ENCODE peak calls at places on chromosomes 2 and 18, in six cellular contexts. A, S, M, F, N and Y are unnamed samples.
A peak's percentile ranks its signal among the peaks of the same experiment; 100 is the strongest.

GRCh38 chr2:86636842-86637241 is 13.2 kb upstream of the RNF103 start:
- DNase-seq in A (no peak), S (no peak), M (no peak), F (no peak), N (no peak), Y (no peak)

GRCh38 chr2:205424326-205424725 is 258.0 kb upstream of the NRP2 start:
- DNase-seq in A (no peak), S (no peak), M (no peak), F (no peak), N (no peak), Y (no peak)

GRCh38 chr2:222372993-222373392 is 51.4 kb upstream of the SGPP2 start:
- DNase-seq in A (no peak), S (no peak), M (no peak), F (no peak), N (no peak), Y (no peak)

GRCh38 chr2:3827673-3828575 is 124.5 kb downstream of the DCDC2C start:
- DNase-seq in A (no peak), S (no peak), M (peak; percentile 56), F (peak; percentile 51), N (no peak), Y (no peak)

GRCh38 chr2:74070991-74071390 is 76.7 kb downstream of the BOLA3 start:
- DNase-seq in A (no peak), S (no peak), M (no peak), F (no peak), N (no peak), Y (no peak)

GRCh38 chr2:183209395-183210028 is 85.3 kb downstream of the NUP35 start:
- DNase-seq in A (no peak), S (no peak), M (no peak), F (peak; percentile 50), N (no peak), Y (no peak)

GRCh38 chr18:5463390-5463789 is 80.4 kb downstream of the EPB41L3 start:
- DNase-seq in A (no peak), S (no peak), M (no peak), F (no peak), N (no peak), Y (no peak)

GRCh38 chr2:129006901-129007300 is 688.2 kb upstream of the HS6ST1 start:
- DNase-seq in A (no peak), S (no peak), M (no peak), F (no peak), N (no peak), Y (no peak)

GRCh38 chr2:7430869-7431641 is 513.8 kb downstream of the RNF144A start:
- DNase-seq in A (no peak), S (peak; percentile 36), M (no peak), F (peak; percentile 91), N (peak; percentile 53), Y (peak; percentile 93)

GRCh38 chr18:53935803-53936202 is 288.7 kb downstream of the MBD2 start:
- DNase-seq in A (no peak), S (no peak), M (no peak), F (no peak), N (no peak), Y (no peak)

GRCh38 chr2:209946539-209946938 is 55.9 kb upstream of the RPE start:
- DNase-seq in A (no peak), S (no peak), M (no peak), F (no peak), N (no peak), Y (no peak)

GRCh38 chr2:133566967-133567645 is 1.2 kb downstream of the NCKAP5 start:
- DNase-seq in A (no peak), S (peak; percentile 49), M (no peak), F (peak; percentile 6), N (no peak), Y (no peak)

DNA sequence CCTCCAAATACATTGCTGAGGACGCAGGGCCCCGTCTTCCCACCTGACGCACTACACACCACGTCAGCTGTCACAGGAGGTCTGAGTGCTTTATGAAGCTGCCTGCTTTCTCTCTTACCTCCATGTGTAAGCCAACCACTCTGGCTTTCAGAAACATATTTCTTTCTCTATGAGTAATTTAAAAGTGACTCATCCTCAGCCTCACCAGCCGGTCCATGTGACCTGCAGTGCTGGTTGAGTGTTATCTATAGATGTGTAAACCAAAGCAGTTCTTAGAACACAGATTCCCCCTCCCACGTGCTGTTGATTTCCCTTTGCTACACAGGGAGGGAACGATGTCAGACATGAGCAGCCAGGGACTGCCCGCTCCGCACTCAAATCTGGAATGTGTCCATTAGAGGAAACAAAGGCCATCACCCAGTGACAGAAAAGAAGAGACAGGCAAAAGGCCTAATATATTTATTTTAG is 157.8 kb downstream of the BCL2 start:
- DNase-seq in A (no peak), S (peak; percentile 62), M (no peak), F (no peak), N (no peak), Y (peak; percentile 87)
- TF ChIP-seq POLR2AphosphoS5 in A (no peak), S (peak; percentile 49), M (peak; percentile 38), F (no peak), N (no peak), Y (peak; percentile 25)

GRCh38 chr2:39650468-39650867 is 15.2 kb upstream of the TMEM178A start:
- DNase-seq in A (no peak), S (no peak), M (no peak), F (no peak), N (no peak), Y (no peak)
- H3K4me1 ChIP-seq in A (no peaks in the 10 kb centered on the region), S (no peaks in the 10 kb centered on the region), M (no peaks in the 10 kb centered on the region), F (peaks cover 20% of the 10 kb centered on the region), N (peaks cover 6% of the 10 kb centered on the region), Y (no peaks in the 10 kb centered on the region)

DNA sequence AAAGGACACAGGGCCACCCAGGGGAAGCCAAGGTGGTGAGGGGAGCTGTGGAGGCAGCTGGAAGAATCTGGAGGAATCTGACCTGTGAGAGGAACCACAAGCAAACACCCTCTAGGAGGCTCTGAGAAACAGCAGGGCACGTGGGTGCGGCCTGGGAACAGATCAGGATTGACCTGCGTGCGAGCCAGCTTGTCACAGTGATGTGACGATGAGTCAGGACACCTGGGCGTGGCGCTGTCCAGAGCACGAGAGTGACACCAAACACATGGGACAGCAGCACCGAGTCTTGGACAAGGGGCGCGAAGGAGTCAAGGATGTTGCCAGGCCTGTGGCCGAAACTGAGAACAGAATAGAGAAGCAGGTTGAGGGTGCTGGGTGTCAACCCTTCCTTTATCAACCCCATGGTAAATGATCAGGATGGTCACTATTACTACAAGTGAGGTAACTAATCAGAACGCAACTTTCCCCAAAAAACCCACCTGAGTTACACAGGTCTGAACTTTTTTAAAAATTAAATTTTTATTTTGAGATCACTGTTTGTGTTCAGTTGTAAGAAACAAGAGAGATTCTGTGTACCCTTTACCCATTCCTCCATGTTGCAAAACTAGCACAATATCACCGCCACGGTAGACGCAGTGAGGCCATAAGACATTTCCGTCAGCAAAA is 637 bp upstream of the SFT2D3 start:
- DNase-seq in A (peak; percentile 95), S (peak; percentile 64), M (no peak), F (peak; percentile 77), N (peak; percentile 66), Y (peak; percentile 92)
- TF ChIP-seq POLR2AphosphoS5 in A (peak; percentile 48), S (peak; percentile 10), M (no peak), F (no peak), N (peak; percentile 37), Y (no peak)

DNA sequence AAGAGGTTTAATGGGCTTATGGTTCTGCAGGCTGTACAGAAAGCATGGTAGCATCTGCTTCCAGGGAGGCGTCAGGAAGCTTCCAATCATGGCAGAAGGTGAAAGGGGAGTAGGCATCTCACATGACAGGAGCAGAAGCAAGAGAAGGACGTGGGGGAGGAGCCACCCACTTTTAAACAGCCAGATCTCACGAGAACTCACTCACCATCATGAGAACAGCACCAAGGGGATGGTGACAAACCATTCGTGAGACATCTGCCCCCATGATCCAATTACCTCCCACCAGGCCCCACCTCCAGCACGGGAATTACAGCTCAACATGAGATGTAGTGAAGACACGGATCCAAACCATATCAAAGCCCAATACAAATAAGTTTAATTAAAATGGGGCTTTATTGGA is 113.8 kb downstream of the ATL2 start:
- DNase-seq in A (no peak), S (no peak), M (no peak), F (no peak), N (no peak), Y (no peak)
- H3K4me1 ChIP-seq in A (no peaks in the 10 kb centered on the region), S (no peaks in the 10 kb centered on the region), M (peaks cover 2% of the 10 kb centered on the region), F (no peaks in the 10 kb centered on the region), N (no peaks in the 10 kb centered on the region), Y (no peaks in the 10 kb centered on the region)

DNA sequence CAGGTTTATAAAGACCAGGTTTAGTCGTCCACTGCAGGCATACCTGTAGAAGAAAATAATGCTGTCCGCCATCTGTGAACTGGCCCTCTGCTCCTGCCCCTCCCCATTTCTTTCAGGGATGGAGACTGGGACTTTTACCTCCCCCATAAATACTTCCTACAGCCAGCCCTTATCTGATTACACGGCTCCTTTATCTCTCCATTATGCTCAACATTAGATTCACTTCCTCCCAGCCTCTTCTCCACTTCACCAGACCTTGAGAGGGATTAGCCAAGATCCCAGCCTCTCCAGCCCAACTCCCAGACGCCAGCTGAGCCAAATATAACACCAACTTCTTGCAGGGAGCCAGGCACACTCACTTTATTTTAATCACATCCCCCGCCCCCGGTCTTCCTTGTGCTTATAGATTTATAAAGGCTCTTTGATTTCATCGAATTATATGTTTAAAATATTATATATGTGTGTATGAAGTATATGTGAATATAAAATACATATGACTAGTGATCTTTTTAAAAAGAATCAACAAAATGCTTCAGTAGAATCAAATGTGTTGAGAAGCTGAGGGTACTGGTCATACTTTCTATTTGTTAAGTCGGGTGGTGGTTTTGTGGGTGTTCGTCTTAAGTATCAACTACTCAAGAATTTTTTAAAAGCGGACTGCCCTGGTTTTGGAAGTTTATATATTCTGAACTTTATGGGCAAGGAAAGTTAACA is 81.0 kb downstream of the SPRED2 start:
- DNase-seq in A (no peak), S (no peak), M (no peak), F (no peak), N (no peak), Y (no peak)
- TF ChIP-seq POLR2AphosphoS5 in A (no peak), S (no peak), M (no peak), F (no peak), N (no peak), Y (no peak)

GRCh38 chr18:76351961-76352581 is 143.0 kb downstream of the ZNF516 start:
- DNase-seq in A (no peak), S (no peak), M (peak; percentile 92), F (peak; percentile 40), N (no peak), Y (no peak)
- H3K4me1 ChIP-seq in A (no peaks in the 10 kb centered on the region), S (peaks cover 18% of the 10 kb centered on the region), M (peaks cover 12% of the 10 kb centered on the region), F (no peaks in the 10 kb centered on the region), N (peaks cover 6% of the 10 kb centered on the region), Y (peaks cover 11% of the 10 kb centered on the region)

GRCh38 chr2:172084484-172084733 is 898 bp upstream of the DLX1 start:
- DNase-seq in A (no peak), S (no peak), M (no peak), F (no peak), N (no peak), Y (no peak)
- TF ChIP-seq POLR2AphosphoS5 in A (no peak), S (no peak), M (no peak), F (no peak), N (no peak), Y (no peak)

GRCh38 chr2:219404954-219405353 is 13.2 kb upstream of the DES start:
- DNase-seq in A (no peak), S (no peak), M (no peak), F (peak; percentile 67), N (no peak), Y (no peak)
- H3K4me1 ChIP-seq in A (peaks cover 10% of the 10 kb centered on the region), S (peaks cover 8% of the 10 kb centered on the region), M (peaks cover 15% of the 10 kb centered on the region), F (peaks cover 16% of the 10 kb centered on the region), N (peaks cover 16% of the 10 kb centered on the region), Y (peaks cover 8% of the 10 kb centered on the region)

GRCh38 chr2:54572262-54572635 is 116.1 kb downstream of the SPTBN1 start:
- DNase-seq in A (no peak), S (no peak), M (no peak), F (no peak), N (no peak), Y (no peak)
- TF ChIP-seq POLR2AphosphoS5 in A (no peak), S (peak; percentile 82), M (no peak), F (no peak), N (no peak), Y (no peak)

GRCh38 chr2:61492476-61492875 is 21.6 kb upstream of the USP34 start:
- DNase-seq in A (no peak), S (no peak), M (no peak), F (no peak), N (no peak), Y (no peak)
- H3K4me1 ChIP-seq in A (no peaks in the 10 kb centered on the region), S (no peaks in the 10 kb centered on the region), M (no peaks in the 10 kb centered on the region), F (no peaks in the 10 kb centered on the region), N (no peaks in the 10 kb centered on the region), Y (no peaks in the 10 kb centered on the region)